ENCODE peak calls at places on chromosomes 11 and 22, in seven cellular contexts. One of them, this sample, is unnamed.
A peak's percentile ranks its signal among the peaks of the same experiment; 100 is the strongest.

GRCh38 chr11:123365955-123366354 is 64.1 kb upstream of the GRAMD1B start:
- DNase-seq in left lung: no peak
- DNase-seq in A549: no peak
- DNase-seq in K562: no peak
- DNase-seq in testis: no peak
- DNase-seq in spleen: no peak
- DNase-seq in esophagus muscularis mucosa: no peak
- DNase-seq in this sample: no peak

GRCh38 chr11:104120493-104121200 is 43.3 kb downstream of the PDGFD start:
- DNase-seq in left lung: no peak
- DNase-seq in A549: no peak
- DNase-seq in K562: no peak
- DNase-seq in testis: no peak
- DNase-seq in spleen: no peak
- DNase-seq in esophagus muscularis mucosa: no peak
- DNase-seq in this sample: no peak

GRCh38 chr22:35104491-35104890 is 38.5 kb downstream of the ISX start:
- DNase-seq in left lung: no peak
- DNase-seq in A549: no peak
- DNase-seq in K562: no peak
- DNase-seq in testis: no peak
- DNase-seq in spleen: no peak
- DNase-seq in esophagus muscularis mucosa: no peak
- DNase-seq in this sample: no peak

GRCh38 chr11:97290444-97291041 is 900.7 kb downstream of the JRKL start:
- DNase-seq in left lung: no peak
- DNase-seq in A549: no peak
- DNase-seq in K562: no peak
- DNase-seq in testis: no peak
- DNase-seq in spleen: no peak
- DNase-seq in esophagus muscularis mucosa: no peak
- DNase-seq in this sample: no peak

GRCh38 chr11:67286621-67287333 is 2.3 kb upstream of the ANKRD13D start:
- DNase-seq in left lung: peak; percentile 73
- DNase-seq in A549: no peak
- DNase-seq in K562: no peak
- DNase-seq in testis: no peak
- DNase-seq in spleen: peak; percentile 91
- DNase-seq in esophagus muscularis mucosa: no peak
- DNase-seq in this sample: no peak

GRCh38 chr11:130709531-130709930 is 206.7 kb downstream of the SNX19 start:
- DNase-seq in left lung: no peak
- DNase-seq in A549: no peak
- DNase-seq in K562: no peak
- DNase-seq in testis: no peak
- DNase-seq in spleen: no peak
- DNase-seq in esophagus muscularis mucosa: peak; percentile 83
- DNase-seq in this sample: no peak

GRCh38 chr11:61103851-61104423 is 1.6 kb downstream of the CD5 start:
- DNase-seq in left lung: no peak
- DNase-seq in A549: no peak
- DNase-seq in K562: no peak
- DNase-seq in testis: no peak
- DNase-seq in spleen: peak; percentile 48
- DNase-seq in esophagus muscularis mucosa: no peak
- DNase-seq in this sample: no peak

GRCh38 chr11:95585071-95585751 is 204.4 kb downstream of the FAM76B start:
- DNase-seq in left lung: no peak
- DNase-seq in A549: no peak
- DNase-seq in K562: no peak
- DNase-seq in testis: no peak
- DNase-seq in spleen: no peak
- DNase-seq in esophagus muscularis mucosa: no peak
- DNase-seq in this sample: no peak

GRCh38 chr22:42979606-42980005 is 35.3 kb downstream of the PACSIN2 start:
- DNase-seq in left lung: no peak
- DNase-seq in A549: no peak
- DNase-seq in K562: no peak
- DNase-seq in testis: no peak
- DNase-seq in spleen: no peak
- DNase-seq in esophagus muscularis mucosa: no peak
- DNase-seq in this sample: no peak

GRCh38 chr11:26332572-26332915 is 614 bp downstream of the ANO3 start:
- DNase-seq in left lung: no peak
- DNase-seq in A549: no peak
- DNase-seq in K562: no peak
- DNase-seq in testis: no peak
- DNase-seq in spleen: no peak
- DNase-seq in esophagus muscularis mucosa: no peak
- DNase-seq in this sample: no peak

GRCh38 chr11:26234451-26234850 is 97.5 kb upstream of the ANO3 start:
- DNase-seq in left lung: no peak
- DNase-seq in A549: no peak
- DNase-seq in K562: no peak
- DNase-seq in testis: no peak
- DNase-seq in spleen: no peak
- DNase-seq in esophagus muscularis mucosa: no peak
- DNase-seq in this sample: no peak

GRCh38 chr22:38950527-38951111 is 6.8 kb upstream of the APOBEC3A start:
- DNase-seq in left lung: peak; percentile 18
- DNase-seq in A549: no peak
- DNase-seq in K562: peak; percentile 37
- DNase-seq in testis: no peak
- DNase-seq in spleen: no peak
- DNase-seq in esophagus muscularis mucosa: no peak
- DNase-seq in this sample: no peak

GRCh38 chr11:61364012-61364396 is 1.8 kb downstream of the TMEM138 start:
- DNase-seq in left lung: no peak
- DNase-seq in A549: no peak
- DNase-seq in K562: no peak
- DNase-seq in testis: no peak
- DNase-seq in spleen: no peak
- DNase-seq in esophagus muscularis mucosa: no peak
- DNase-seq in this sample: no peak

GRCh38 chr11:101775033-101775432 is 139.8 kb upstream of the CEP126 start:
- DNase-seq in left lung: no peak
- DNase-seq in A549: no peak
- DNase-seq in K562: no peak
- DNase-seq in testis: no peak
- DNase-seq in spleen: no peak
- DNase-seq in esophagus muscularis mucosa: no peak
- DNase-seq in this sample: no peak

GRCh38 chr11:116730568-116730967 is 42.2 kb downstream of the BUD13 start:
- DNase-seq in left lung: peak; percentile 25
- DNase-seq in A549: no peak
- DNase-seq in K562: no peak
- DNase-seq in testis: no peak
- DNase-seq in spleen: peak; percentile 41
- DNase-seq in esophagus muscularis mucosa: no peak
- DNase-seq in this sample: no peak
- H3K4me1 ChIP-seq in left lung: no peaks in the 10 kb centered on the region
- H3K4me1 ChIP-seq in A549: no peaks in the 10 kb centered on the region
- H3K4me1 ChIP-seq in K562: peaks cover 1% of the 10 kb centered on the region
- H3K4me1 ChIP-seq in testis: peaks cover 3% of the 10 kb centered on the region
- H3K4me1 ChIP-seq in spleen: peaks cover 9% of the 10 kb centered on the region
- H3K4me1 ChIP-seq in esophagus muscularis mucosa: peaks cover 7% of the 10 kb centered on the region
- H3K4me1 ChIP-seq in this sample: no peaks in the 10 kb centered on the region

DNA sequence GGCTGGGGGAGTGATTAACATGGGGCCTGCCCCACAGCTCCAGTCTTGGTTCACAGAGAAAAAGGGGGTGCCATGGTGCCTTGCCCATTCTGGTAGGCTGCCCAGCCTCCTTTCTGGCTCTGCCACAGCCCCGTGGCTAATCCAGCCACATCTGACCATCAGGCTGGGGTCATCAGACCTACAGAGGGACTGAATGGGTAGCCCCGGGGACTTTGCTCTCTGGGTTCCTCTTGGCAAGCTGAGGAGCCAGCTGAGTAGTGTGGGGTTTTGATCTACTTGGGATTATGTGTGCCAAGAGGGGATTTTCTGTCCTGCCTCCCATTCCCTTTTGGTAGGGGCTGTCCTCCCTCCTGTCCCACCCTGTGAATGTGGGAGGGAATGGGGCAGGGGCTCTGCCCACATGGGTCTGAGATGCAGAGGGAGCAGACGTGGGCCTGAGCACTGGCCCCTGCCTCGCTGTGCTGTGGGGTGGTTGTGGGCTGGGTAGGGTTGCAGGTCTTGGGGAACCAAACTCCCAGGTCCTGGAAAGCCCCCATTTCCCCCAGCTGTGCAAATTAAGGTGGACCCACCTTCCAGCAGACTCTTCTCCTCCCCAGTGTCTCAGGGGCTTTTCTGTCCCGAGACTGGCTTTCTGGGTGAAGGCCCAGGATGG is 32.0 kb downstream of the CD82 start:
- DNase-seq in left lung: no peak
- DNase-seq in A549: no peak
- DNase-seq in K562: no peak
- DNase-seq in testis: no peak
- DNase-seq in spleen: no peak
- DNase-seq in esophagus muscularis mucosa: no peak
- DNase-seq in this sample: no peak
- H3K27ac ChIP-seq in left lung: no peak overlapping the region
- H3K27ac ChIP-seq in A549: no peak overlapping the region
- H3K27ac ChIP-seq in K562: no peak overlapping the region
- H3K27ac ChIP-seq in testis: no peak overlapping the region
- H3K27ac ChIP-seq in spleen: peak overlapping the region; percentile 43
- H3K27ac ChIP-seq in esophagus muscularis mucosa: no peak overlapping the region
- H3K27ac ChIP-seq in this sample: no peak overlapping the region

DNA sequence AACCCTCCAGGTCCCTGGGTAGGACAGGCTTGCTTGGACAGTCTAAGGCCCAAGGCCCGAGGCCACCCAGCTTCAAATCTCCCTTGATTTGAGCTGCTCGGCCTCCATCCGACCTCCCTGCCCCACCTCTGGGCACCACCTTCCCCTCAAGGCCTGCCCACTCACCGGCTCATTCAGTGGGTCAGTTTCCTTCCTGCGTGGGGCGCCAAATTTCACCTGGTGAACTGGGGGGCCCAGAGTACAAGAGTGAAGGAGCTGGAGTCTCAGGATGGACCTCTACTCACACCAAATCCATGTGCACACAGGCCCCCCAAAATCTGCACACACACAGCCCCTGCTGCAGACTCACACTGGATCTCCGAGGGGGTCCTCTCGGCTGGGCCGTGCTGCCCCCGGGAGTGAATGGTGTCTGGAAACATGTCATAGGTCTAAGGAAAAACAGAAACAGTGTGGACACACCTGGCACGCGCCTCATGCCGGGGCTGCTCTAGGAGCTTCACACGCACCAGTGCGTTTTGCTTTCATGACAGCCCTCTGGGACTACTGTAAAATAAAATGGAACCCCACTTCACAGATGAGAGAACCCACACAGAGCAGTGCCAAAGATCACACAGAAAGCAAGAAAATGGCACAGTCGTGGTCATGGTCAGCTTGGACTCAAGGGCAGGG is 3.6 kb downstream of the MAP4K2 start:
- DNase-seq in left lung: no peak
- DNase-seq in A549: no peak
- DNase-seq in K562: no peak
- DNase-seq in testis: no peak
- DNase-seq in spleen: no peak
- DNase-seq in esophagus muscularis mucosa: no peak
- DNase-seq in this sample: peak; percentile 12
- H3K4me1 ChIP-seq in left lung: peaks cover 8% of the 10 kb centered on the region
- H3K4me1 ChIP-seq in A549: peaks cover 23% of the 10 kb centered on the region
- H3K4me1 ChIP-seq in K562: peaks cover 72% of the 10 kb centered on the region
- H3K4me1 ChIP-seq in testis: peaks cover 19% of the 10 kb centered on the region
- H3K4me1 ChIP-seq in spleen: peaks cover 97% of the 10 kb centered on the region
- H3K4me1 ChIP-seq in esophagus muscularis mucosa: peaks cover 34% of the 10 kb centered on the region
- H3K4me1 ChIP-seq in this sample: peaks cover 6% of the 10 kb centered on the region

GRCh38 chr11:125398994-125399638 is 96.9 kb downstream of the FEZ1 start:
- DNase-seq in left lung: no peak
- DNase-seq in A549: no peak
- DNase-seq in K562: no peak
- DNase-seq in testis: no peak
- DNase-seq in spleen: peak; percentile 23
- DNase-seq in esophagus muscularis mucosa: no peak
- DNase-seq in this sample: no peak
- H3K27ac ChIP-seq in left lung: no peak overlapping the region
- H3K27ac ChIP-seq in A549: no peak overlapping the region
- H3K27ac ChIP-seq in K562: no peak overlapping the region
- H3K27ac ChIP-seq in testis: no peak overlapping the region
- H3K27ac ChIP-seq in spleen: no peak overlapping the region
- H3K27ac ChIP-seq in esophagus muscularis mucosa: no peak overlapping the region
- H3K27ac ChIP-seq in this sample: no peak overlapping the region

GRCh38 chr11:10441652-10442503 is 13.2 kb upstream of the AMPD3 start:
- DNase-seq in left lung: no peak
- DNase-seq in A549: no peak
- DNase-seq in K562: no peak
- DNase-seq in testis: no peak
- DNase-seq in spleen: no peak
- DNase-seq in esophagus muscularis mucosa: no peak
- DNase-seq in this sample: no peak
- H3K4me1 ChIP-seq in left lung: no peaks in the 10 kb centered on the region
- H3K4me1 ChIP-seq in A549: no peaks in the 10 kb centered on the region
- H3K4me1 ChIP-seq in K562: peaks cover 7% of the 10 kb centered on the region
- H3K4me1 ChIP-seq in testis: no peaks in the 10 kb centered on the region
- H3K4me1 ChIP-seq in spleen: peaks cover 27% of the 10 kb centered on the region
- H3K4me1 ChIP-seq in esophagus muscularis mucosa: no peaks in the 10 kb centered on the region
- H3K4me1 ChIP-seq in this sample: no peaks in the 10 kb centered on the region

GRCh38 chr22:20137671-20138416 is 6.2 kb downstream of the ZDHHC8 start:
- DNase-seq in left lung: no peak
- DNase-seq in A549: no peak
- DNase-seq in K562: peak; percentile 73
- DNase-seq in testis: no peak
- DNase-seq in spleen: no peak
- DNase-seq in esophagus muscularis mucosa: no peak
- DNase-seq in this sample: no peak
- H3K27ac ChIP-seq in left lung: no peak overlapping the region
- H3K27ac ChIP-seq in A549: no peak overlapping the region
- H3K27ac ChIP-seq in K562: no peak overlapping the region
- H3K27ac ChIP-seq in testis: no peak overlapping the region
- H3K27ac ChIP-seq in spleen: no peak overlapping the region
- H3K27ac ChIP-seq in esophagus muscularis mucosa: peak overlapping the region; percentile 49
- H3K27ac ChIP-seq in this sample: no peak overlapping the region

GRCh38 chr22:36362077-36362476 is 25.7 kb downstream of the MYH9 start:
- DNase-seq in left lung: no peak
- DNase-seq in A549: no peak
- DNase-seq in K562: no peak
- DNase-seq in testis: no peak
- DNase-seq in spleen: no peak
- DNase-seq in esophagus muscularis mucosa: no peak
- DNase-seq in this sample: no peak
- H3K4me1 ChIP-seq in left lung: peaks cover 81% of the 10 kb centered on the region
- H3K4me1 ChIP-seq in A549: peaks cover 100% of the 10 kb centered on the region
- H3K4me1 ChIP-seq in K562: peaks cover 11% of the 10 kb centered on the region
- H3K4me1 ChIP-seq in testis: peaks cover 41% of the 10 kb centered on the region
- H3K4me1 ChIP-seq in spleen: peaks cover 100% of the 10 kb centered on the region
- H3K4me1 ChIP-seq in esophagus muscularis mucosa: peaks cover 100% of the 10 kb centered on the region
- H3K4me1 ChIP-seq in this sample: peaks cover 85% of the 10 kb centered on the region

DNA sequence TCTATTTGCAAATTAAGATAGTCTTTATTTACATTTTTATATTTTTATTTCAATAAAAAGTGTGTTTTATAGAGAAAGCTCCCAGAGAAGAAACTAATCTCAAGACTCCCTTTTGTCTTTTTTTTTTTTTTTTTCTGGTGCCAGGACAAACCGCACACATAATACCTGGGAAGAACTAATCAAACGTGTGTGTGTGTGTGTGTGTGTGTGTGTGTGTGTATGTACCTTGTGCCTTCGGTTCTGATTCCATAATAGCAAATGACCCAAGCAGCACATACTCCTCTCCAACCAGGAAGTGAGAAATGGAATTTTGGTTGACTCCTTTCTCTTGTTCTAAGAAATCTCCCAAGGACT is 65.2 kb downstream of the ST3GAL4 start:
- DNase-seq in left lung: no peak
- DNase-seq in A549: no peak
- DNase-seq in K562: no peak
- DNase-seq in testis: no peak
- DNase-seq in spleen: no peak
- DNase-seq in esophagus muscularis mucosa: no peak
- DNase-seq in this sample: no peak
- H3K27ac ChIP-seq in left lung: peak overlapping the region; percentile 24
- H3K27ac ChIP-seq in A549: no peak overlapping the region
- H3K27ac ChIP-seq in K562: no peak overlapping the region
- H3K27ac ChIP-seq in testis: peak overlapping the region; percentile 18
- H3K27ac ChIP-seq in spleen: no peak overlapping the region
- H3K27ac ChIP-seq in esophagus muscularis mucosa: peak overlapping the region; percentile 25
- H3K27ac ChIP-seq in this sample: peak overlapping the region; percentile 38